ENCODE peak calls at places on chromosomes 6 and 20, in five cellular contexts. One of them, this sample, is unnamed.

GRCh38 chr20:24634855-24635254 is 165.4 kb downstream of the SYNDIG1 start:
- DNase-seq in H9: peak
- DNase-seq in mucosa of descending colon: no peak
- DNase-seq in nephron progenitor cell: peak
- DNase-seq in sigmoid colon: no peak
- DNase-seq in this sample: no peak

GRCh38 chr20:45834797-45835161 is 1.2 kb downstream of the SNX21 start:
- DNase-seq in H9: no peak
- DNase-seq in mucosa of descending colon: peak
- DNase-seq in nephron progenitor cell: no peak
- DNase-seq in sigmoid colon: peak
- DNase-seq in this sample: no peak

GRCh38 chr6:141610741-141611140 is 522.0 kb upstream of the GJE1 start:
- DNase-seq in H9: no peak
- DNase-seq in mucosa of descending colon: no peak
- DNase-seq in nephron progenitor cell: no peak
- DNase-seq in sigmoid colon: no peak
- DNase-seq in this sample: no peak

GRCh38 chr6:142631517-142632385 is 313.2 kb downstream of the HIVEP2 start:
- DNase-seq in H9: no peak
- DNase-seq in mucosa of descending colon: no peak
- DNase-seq in nephron progenitor cell: no peak
- DNase-seq in sigmoid colon: no peak
- DNase-seq in this sample: no peak

GRCh38 chr6:4664117-4664626 is 112.0 kb upstream of the CDYL start:
- DNase-seq in H9: no peak
- DNase-seq in mucosa of descending colon: peak
- DNase-seq in nephron progenitor cell: no peak
- DNase-seq in sigmoid colon: peak
- DNase-seq in this sample: no peak

GRCh38 chr6:87623248-87623647 is 33.3 kb downstream of the ORC3 start:
- DNase-seq in H9: no peak
- DNase-seq in mucosa of descending colon: no peak
- DNase-seq in nephron progenitor cell: no peak
- DNase-seq in sigmoid colon: no peak
- DNase-seq in this sample: no peak

GRCh38 chr20:46580613-46581012 is 30.2 kb upstream of the OCSTAMP start:
- DNase-seq in H9: no peak
- DNase-seq in mucosa of descending colon: no peak
- DNase-seq in nephron progenitor cell: no peak
- DNase-seq in sigmoid colon: peak
- DNase-seq in this sample: no peak

GRCh38 chr20:53735536-53736050 is 142.0 kb upstream of the ZNF217 start:
- DNase-seq in H9: no peak
- DNase-seq in mucosa of descending colon: no peak
- DNase-seq in nephron progenitor cell: no peak
- DNase-seq in sigmoid colon: no peak
- DNase-seq in this sample: no peak

GRCh38 chr6:75479712-75480111 is 13.9 kb downstream of the FILIP1 start:
- DNase-seq in H9: no peak
- DNase-seq in mucosa of descending colon: no peak
- DNase-seq in nephron progenitor cell: no peak
- DNase-seq in sigmoid colon: no peak
- DNase-seq in this sample: no peak

GRCh38 chr6:137845460-137845859 is 21.6 kb upstream of the TNFAIP3 start:
- DNase-seq in H9: no peak
- DNase-seq in mucosa of descending colon: no peak
- DNase-seq in nephron progenitor cell: no peak
- DNase-seq in sigmoid colon: no peak
- DNase-seq in this sample: no peak

GRCh38 chr20:19814241-19814640 is 56.2 kb downstream of the RIN2 start:
- DNase-seq in H9: no peak
- DNase-seq in mucosa of descending colon: no peak
- DNase-seq in nephron progenitor cell: no peak
- DNase-seq in sigmoid colon: peak
- DNase-seq in this sample: no peak

GRCh38 chr20:6051505-6051904 is 2.4 kb downstream of the LRRN4 start:
- DNase-seq in H9: no peak
- DNase-seq in mucosa of descending colon: no peak
- DNase-seq in nephron progenitor cell: no peak
- DNase-seq in sigmoid colon: no peak
- DNase-seq in this sample: no peak

GRCh38 chr6:35080016-35080680 is 61.0 kb downstream of the TCP11 start:
- DNase-seq in H9: no peak
- DNase-seq in mucosa of descending colon: peak
- DNase-seq in nephron progenitor cell: no peak
- DNase-seq in sigmoid colon: peak
- DNase-seq in this sample: no peak

GRCh38 chr20:32252189-32252588 is 25.3 kb upstream of the KIF3B start:
- DNase-seq in H9: no peak
- DNase-seq in mucosa of descending colon: no peak
- DNase-seq in nephron progenitor cell: no peak
- DNase-seq in sigmoid colon: no peak
- DNase-seq in this sample: no peak

GRCh38 chr6:132819405-132820145 is 5.2 kb downstream of the RPS12 start:
- DNase-seq in H9: no peak
- DNase-seq in mucosa of descending colon: no peak
- DNase-seq in nephron progenitor cell: no peak
- DNase-seq in sigmoid colon: no peak
- DNase-seq in this sample: no peak

GRCh38 chr6:135887069-135887468 is 35.6 kb downstream of the PDE7B start:
- DNase-seq in H9: no peak
- DNase-seq in mucosa of descending colon: no peak
- DNase-seq in nephron progenitor cell: no peak
- DNase-seq in sigmoid colon: no peak
- DNase-seq in this sample: no peak

GRCh38 chr20:47295921-47296426 is 60.5 kb downstream of the ZMYND8 start:
- DNase-seq in H9: no peak
- DNase-seq in mucosa of descending colon: no peak
- DNase-seq in nephron progenitor cell: no peak
- DNase-seq in sigmoid colon: no peak
- DNase-seq in this sample: no peak

GRCh38 chr20:53899351-53900167 is 170.8 kb downstream of the BCAS1 start:
- DNase-seq in H9: no peak
- DNase-seq in mucosa of descending colon: no peak
- DNase-seq in nephron progenitor cell: peak
- DNase-seq in sigmoid colon: no peak
- DNase-seq in this sample: no peak

GRCh38 chr6:20605581-20605980 is 71.3 kb downstream of the CDKAL1 start:
- DNase-seq in H9: no peak
- DNase-seq in mucosa of descending colon: no peak
- DNase-seq in nephron progenitor cell: no peak
- DNase-seq in sigmoid colon: no peak
- DNase-seq in this sample: no peak

GRCh38 chr6:170098428-170099170 is 192.3 kb downstream of the DLL1 start:
- DNase-seq in H9: peak
- DNase-seq in mucosa of descending colon: no peak
- DNase-seq in nephron progenitor cell: no peak
- DNase-seq in sigmoid colon: peak
- DNase-seq in this sample: peak

DNA sequence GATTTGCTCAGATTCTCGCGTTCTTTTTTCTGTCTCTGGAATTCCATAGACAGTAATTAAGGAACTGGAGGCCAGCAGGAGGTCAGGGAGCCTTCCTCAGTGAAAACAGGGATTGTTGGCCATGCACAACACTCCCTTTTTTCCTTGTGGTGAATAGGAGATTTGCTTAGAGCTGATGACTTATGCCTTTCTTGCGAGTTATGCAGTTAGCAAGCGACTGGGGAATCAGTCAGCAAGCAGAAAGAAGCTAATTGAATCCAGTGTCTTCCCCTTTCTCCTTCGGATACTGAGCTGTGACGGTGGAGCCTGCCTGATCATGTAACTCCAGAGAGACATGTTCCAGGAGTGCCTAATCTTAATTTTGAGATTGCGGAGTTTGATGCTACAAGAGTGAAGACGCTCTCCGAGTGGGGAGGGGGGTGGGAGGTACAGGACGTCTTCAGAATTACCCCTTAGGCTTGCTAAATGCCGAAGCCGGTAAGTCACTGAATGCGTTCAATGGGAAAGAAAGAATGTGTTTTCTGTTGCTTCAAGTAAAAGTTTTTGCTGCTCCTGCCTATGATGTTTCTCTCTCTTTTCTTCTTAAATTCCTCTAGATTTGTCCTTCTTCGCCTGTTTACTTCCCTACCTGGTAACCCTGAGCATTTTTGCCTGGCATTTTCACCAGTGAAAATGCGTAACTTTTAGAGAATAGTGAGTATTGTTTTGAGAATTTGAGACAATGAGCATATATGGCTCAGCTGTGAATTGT is 165.9 kb downstream of the SASH1 start:
- DNase-seq in H9: no peak
- DNase-seq in mucosa of descending colon: no peak
- DNase-seq in nephron progenitor cell: no peak
- DNase-seq in sigmoid colon: no peak
- DNase-seq in this sample: no peak
- TF ChIP-seq CTCF in H9: no peak
- TF ChIP-seq CTCF in mucosa of descending colon: no peak
- TF ChIP-seq CTCF in nephron progenitor cell: no peak
- TF ChIP-seq CTCF in sigmoid colon: no peak
- TF ChIP-seq CTCF in this sample: no peak

GRCh38 chr6:71194730-71195129 is 93.9 kb upstream of the OGFRL1 start:
- DNase-seq in H9: no peak
- DNase-seq in mucosa of descending colon: no peak
- DNase-seq in nephron progenitor cell: no peak
- DNase-seq in sigmoid colon: no peak
- DNase-seq in this sample: no peak

GRCh38 chr6:71187136-71187535 is 101.5 kb upstream of the OGFRL1 start:
- DNase-seq in H9: no peak
- DNase-seq in mucosa of descending colon: no peak
- DNase-seq in nephron progenitor cell: no peak
- DNase-seq in sigmoid colon: no peak
- DNase-seq in this sample: no peak

DNA sequence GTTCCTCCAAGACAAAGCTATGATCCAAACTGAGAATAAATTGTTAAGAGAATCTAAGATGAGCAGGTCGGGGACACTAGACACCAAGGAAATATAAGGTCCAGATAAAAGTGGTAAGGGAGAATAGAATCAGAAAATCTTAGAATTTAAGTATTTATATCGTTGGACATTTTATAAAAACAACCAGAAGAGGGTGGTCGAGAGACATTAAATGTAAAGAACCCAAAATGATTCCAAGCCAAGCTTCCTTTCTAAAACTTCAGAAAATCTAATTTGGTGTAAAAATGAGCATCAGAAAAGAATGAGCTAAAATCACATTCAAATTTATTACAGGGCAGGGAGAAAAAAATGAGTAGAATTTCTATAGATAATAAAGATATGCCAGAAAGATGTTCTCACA is 97.8 kb upstream of the OGFRL1 start:
- DNase-seq in H9: no peak
- DNase-seq in mucosa of descending colon: no peak
- DNase-seq in nephron progenitor cell: no peak
- DNase-seq in sigmoid colon: no peak
- DNase-seq in this sample: no peak
- TF ChIP-seq CTCF in H9: peak
- TF ChIP-seq CTCF in mucosa of descending colon: no peak
- TF ChIP-seq CTCF in nephron progenitor cell: peak
- TF ChIP-seq CTCF in sigmoid colon: peak
- TF ChIP-seq CTCF in this sample: peak

GRCh38 chr6:152952045-152952444 is 30.8 kb downstream of the FBXO5 start:
- DNase-seq in H9: no peak
- DNase-seq in mucosa of descending colon: no peak
- DNase-seq in nephron progenitor cell: no peak
- DNase-seq in sigmoid colon: no peak
- DNase-seq in this sample: no peak

GRCh38 chr6:152950240-152950639 is 32.6 kb downstream of the FBXO5 start:
- DNase-seq in H9: no peak
- DNase-seq in mucosa of descending colon: no peak
- DNase-seq in nephron progenitor cell: no peak
- DNase-seq in sigmoid colon: no peak
- DNase-seq in this sample: no peak

GRCh38 chr6:152952866-152953509 is 29.9 kb downstream of the FBXO5 start:
- DNase-seq in H9: no peak
- DNase-seq in mucosa of descending colon: no peak
- DNase-seq in nephron progenitor cell: no peak
- DNase-seq in sigmoid colon: no peak
- DNase-seq in this sample: peak

GRCh38 chr6:152946484-152946883 is 36.4 kb downstream of the FBXO5 start:
- DNase-seq in H9: no peak
- DNase-seq in mucosa of descending colon: no peak
- DNase-seq in nephron progenitor cell: no peak
- DNase-seq in sigmoid colon: no peak
- DNase-seq in this sample: no peak

DNA sequence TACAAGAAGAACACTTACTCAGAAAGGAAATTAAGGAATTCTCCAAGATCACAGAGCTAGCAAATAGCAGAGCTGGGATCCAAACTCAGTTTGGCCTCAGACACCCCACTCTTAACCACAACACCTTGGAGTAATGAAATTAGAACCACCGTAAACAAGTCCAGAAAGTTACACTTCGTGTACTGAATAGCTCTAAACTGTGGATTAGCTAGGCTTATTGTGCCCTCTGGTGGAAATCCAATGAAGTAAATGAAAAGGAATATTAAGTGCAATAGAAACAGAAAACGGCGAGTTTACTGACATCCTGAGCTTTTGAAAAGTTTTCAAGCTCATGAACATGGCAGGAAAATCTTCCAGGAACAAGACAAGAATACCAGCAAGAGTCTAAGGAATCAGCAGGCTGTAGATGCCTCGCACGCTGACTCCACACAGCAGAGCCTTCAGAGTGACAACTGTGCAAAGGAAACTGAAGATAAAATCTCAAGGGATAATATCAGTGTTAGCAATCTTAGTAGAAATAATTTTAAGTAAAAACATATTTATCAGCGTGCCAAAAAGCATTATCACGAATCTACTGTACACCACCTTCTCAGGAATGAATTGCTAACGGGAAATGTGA is 34.6 kb downstream of the FBXO5 start:
- DNase-seq in H9: no peak
- DNase-seq in mucosa of descending colon: no peak
- DNase-seq in nephron progenitor cell: no peak
- DNase-seq in sigmoid colon: no peak
- DNase-seq in this sample: peak
- TF ChIP-seq CTCF in H9: peak
- TF ChIP-seq CTCF in mucosa of descending colon: peak
- TF ChIP-seq CTCF in nephron progenitor cell: peak
- TF ChIP-seq CTCF in sigmoid colon: no peak
- TF ChIP-seq CTCF in this sample: peak

DNA sequence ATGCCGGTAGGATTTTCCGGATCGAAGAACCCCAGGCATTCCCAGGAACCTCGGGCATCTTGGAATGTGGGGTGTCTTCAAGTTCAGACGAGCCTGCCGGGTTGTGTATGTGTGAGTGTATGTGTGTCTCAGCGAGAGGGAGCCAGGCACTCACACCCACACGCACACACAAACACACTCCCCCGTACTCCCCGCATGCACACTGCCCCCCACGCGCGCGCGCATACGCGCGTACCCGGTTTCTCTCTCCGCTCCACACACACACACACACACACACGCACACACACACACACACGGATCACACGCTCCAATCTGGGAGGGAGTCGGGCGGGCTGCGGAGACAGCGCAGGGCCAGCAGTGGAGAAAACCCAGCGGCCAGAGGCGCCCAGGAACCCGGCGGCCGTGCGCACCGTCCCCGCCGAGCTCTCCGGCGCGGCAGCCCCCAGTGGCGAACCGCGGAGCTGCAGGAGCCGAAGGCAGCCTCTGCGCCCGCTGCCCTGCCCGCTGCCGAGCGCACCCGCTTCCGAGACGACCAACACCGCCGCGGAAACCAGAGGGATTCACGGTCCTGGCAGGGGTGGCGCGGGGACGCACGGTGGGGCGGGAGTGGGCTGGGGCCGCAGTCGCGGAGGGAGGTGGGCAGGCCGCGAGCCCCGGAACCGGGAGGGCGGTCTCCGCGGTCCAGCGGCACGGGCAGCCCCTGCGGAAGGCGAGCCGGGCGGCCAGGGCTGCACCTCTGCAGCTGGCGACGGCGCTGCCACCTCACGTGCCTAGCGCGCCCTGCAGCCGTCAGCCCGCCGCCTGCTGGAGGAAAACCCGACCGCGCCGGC is at the start of gene LRFN2:
- DNase-seq in H9: peak
- DNase-seq in mucosa of descending colon: peak
- DNase-seq in nephron progenitor cell: peak
- DNase-seq in sigmoid colon: peak
- DNase-seq in this sample: peak
- TF ChIP-seq CTCF in H9: peak
- TF ChIP-seq CTCF in mucosa of descending colon: peak
- TF ChIP-seq CTCF in nephron progenitor cell: peak
- TF ChIP-seq CTCF in sigmoid colon: no peak
- TF ChIP-seq CTCF in this sample: peak